ENCODE peak calls at places on chromosome 4, in five cellular contexts. One of them, this sample, is unnamed.

GRCh38 chr4:123624959-123625358 is 228.4 kb downstream of the SPRY1 start:
- DNase-seq in CD8-positive, alpha-beta T cell: no peak
- DNase-seq in breast epithelium: no peak
- DNase-seq in ascending aorta: no peak
- DNase-seq in IMR-90: no peak
- DNase-seq in this sample: no peak

GRCh38 chr4:173346074-173346473 is 11.9 kb upstream of the HMGB2 start:
- DNase-seq in ascending aorta: no peak
- DNase-seq in IMR-90: peak; percentile 47
- DNase-seq in CD8-positive, alpha-beta T cell: no peak
- DNase-seq in breast epithelium: no peak
- DNase-seq in this sample: peak; percentile 13

GRCh38 chr4:21801661-21802355 is 146.8 kb downstream of the KCNIP4 start:
- DNase-seq in breast epithelium: no peak
- DNase-seq in ascending aorta: no peak
- DNase-seq in IMR-90: no peak
- DNase-seq in CD8-positive, alpha-beta T cell: no peak
- DNase-seq in this sample: no peak

GRCh38 chr4:186102931-186103330 is 1.6 kb upstream of the FAM149A start:
- DNase-seq in ascending aorta: no peak
- DNase-seq in IMR-90: no peak
- DNase-seq in CD8-positive, alpha-beta T cell: no peak
- DNase-seq in breast epithelium: no peak
- DNase-seq in this sample: no peak

GRCh38 chr4:8427761-8428287 is 12.7 kb downstream of the ACOX3 start:
- DNase-seq in CD8-positive, alpha-beta T cell: no peak
- DNase-seq in ascending aorta: no peak
- DNase-seq in IMR-90: peak; percentile 33
- DNase-seq in breast epithelium: peak; percentile 66
- DNase-seq in this sample: no peak

GRCh38 chr4:26171953-26172352 is 148.9 kb upstream of the RBPJ start:
- DNase-seq in breast epithelium: no peak
- DNase-seq in ascending aorta: no peak
- DNase-seq in CD8-positive, alpha-beta T cell: no peak
- DNase-seq in IMR-90: peak; percentile 100
- DNase-seq in this sample: no peak

GRCh38 chr4:143711543-143712159 is 11.2 kb upstream of the FREM3 start:
- DNase-seq in ascending aorta: no peak
- DNase-seq in CD8-positive, alpha-beta T cell: no peak
- DNase-seq in IMR-90: no peak
- DNase-seq in breast epithelium: no peak
- DNase-seq in this sample: no peak

GRCh38 chr4:184246426-184246825 is 28.8 kb upstream of the ENPP6 start:
- DNase-seq in ascending aorta: no peak
- DNase-seq in breast epithelium: no peak
- DNase-seq in IMR-90: no peak
- DNase-seq in CD8-positive, alpha-beta T cell: no peak
- DNase-seq in this sample: no peak

GRCh38 chr4:95470622-95471021 is 78.2 kb downstream of the UNC5C start:
- DNase-seq in ascending aorta: no peak
- DNase-seq in breast epithelium: no peak
- DNase-seq in CD8-positive, alpha-beta T cell: no peak
- DNase-seq in IMR-90: no peak
- DNase-seq in this sample: no peak

GRCh38 chr4:84691170-84691691 is 108.3 kb downstream of the CDS1 start:
- DNase-seq in IMR-90: peak; percentile 94
- DNase-seq in CD8-positive, alpha-beta T cell: no peak
- DNase-seq in ascending aorta: no peak
- DNase-seq in breast epithelium: no peak
- DNase-seq in this sample: peak; percentile 96

GRCh38 chr4:27009539-27009938 is 148.9 kb downstream of the STIM2 start:
- DNase-seq in ascending aorta: no peak
- DNase-seq in breast epithelium: no peak
- DNase-seq in CD8-positive, alpha-beta T cell: no peak
- DNase-seq in IMR-90: peak; percentile 84
- DNase-seq in this sample: no peak

GRCh38 chr4:119833611-119834010 is 205.0 kb upstream of the PDE5A start:
- DNase-seq in ascending aorta: peak; percentile 66
- DNase-seq in IMR-90: no peak
- DNase-seq in breast epithelium: no peak
- DNase-seq in CD8-positive, alpha-beta T cell: no peak
- DNase-seq in this sample: no peak

GRCh38 chr4:100984901-100985300 is 362.4 kb downstream of the PPP3CA start:
- DNase-seq in ascending aorta: no peak
- DNase-seq in breast epithelium: no peak
- DNase-seq in CD8-positive, alpha-beta T cell: no peak
- DNase-seq in IMR-90: peak; percentile 66
- DNase-seq in this sample: no peak

GRCh38 chr4:87035881-87036509 is 101.2 kb downstream of the AFF1 start:
- DNase-seq in CD8-positive, alpha-beta T cell: no peak
- DNase-seq in breast epithelium: no peak
- DNase-seq in ascending aorta: no peak
- DNase-seq in IMR-90: no peak
- DNase-seq in this sample: no peak

GRCh38 chr4:22391548-22391947 is 124.3 kb downstream of the ADGRA3 start:
- DNase-seq in ascending aorta: no peak
- DNase-seq in CD8-positive, alpha-beta T cell: no peak
- DNase-seq in IMR-90: peak; percentile 54
- DNase-seq in breast epithelium: no peak
- DNase-seq in this sample: no peak

GRCh38 chr4:168109527-168109926 is 17.2 kb downstream of the ANXA10 start:
- DNase-seq in CD8-positive, alpha-beta T cell: no peak
- DNase-seq in ascending aorta: no peak
- DNase-seq in IMR-90: no peak
- DNase-seq in breast epithelium: no peak
- DNase-seq in this sample: no peak

GRCh38 chr4:107349266-107349665 is 313.2 kb upstream of the DKK2 start:
- DNase-seq in IMR-90: no peak
- DNase-seq in breast epithelium: no peak
- DNase-seq in ascending aorta: no peak
- DNase-seq in CD8-positive, alpha-beta T cell: no peak
- DNase-seq in this sample: no peak

GRCh38 chr4:101393256-101393655 is 45.9 kb upstream of the PPP3CA start:
- DNase-seq in ascending aorta: no peak
- DNase-seq in breast epithelium: no peak
- DNase-seq in CD8-positive, alpha-beta T cell: no peak
- DNase-seq in IMR-90: peak; percentile 65
- DNase-seq in this sample: peak; percentile 72

GRCh38 chr4:19987746-19988145 is 264.0 kb upstream of the SLIT2 start:
- DNase-seq in ascending aorta: no peak
- DNase-seq in CD8-positive, alpha-beta T cell: no peak
- DNase-seq in IMR-90: peak; percentile 75
- DNase-seq in breast epithelium: no peak
- DNase-seq in this sample: peak; percentile 21

GRCh38 chr4:128525387-128525786 is 237.8 kb upstream of the PGRMC2 start:
- DNase-seq in ascending aorta: no peak
- DNase-seq in breast epithelium: no peak
- DNase-seq in CD8-positive, alpha-beta T cell: no peak
- DNase-seq in IMR-90: peak; percentile 49
- DNase-seq in this sample: no peak

GRCh38 chr4:6967846-6968340 is 58.3 kb downstream of the TBC1D14 start:
- DNase-seq in IMR-90: no peak
- DNase-seq in ascending aorta: peak; percentile 50
- DNase-seq in breast epithelium: no peak
- DNase-seq in CD8-positive, alpha-beta T cell: no peak
- DNase-seq in this sample: no peak

GRCh38 chr4:1122501-1122900 is 9.1 kb upstream of the RNF212 start:
- DNase-seq in CD8-positive, alpha-beta T cell: no peak
- DNase-seq in ascending aorta: no peak
- DNase-seq in breast epithelium: no peak
- DNase-seq in IMR-90: no peak
- DNase-seq in this sample: no peak

GRCh38 chr4:163003979-163004378 is 162.7 kb downstream of the NAF1 start:
- DNase-seq in IMR-90: no peak
- DNase-seq in CD8-positive, alpha-beta T cell: no peak
- DNase-seq in ascending aorta: no peak
- DNase-seq in breast epithelium: no peak
- DNase-seq in this sample: no peak

GRCh38 chr4:84826681-84827080 is 139.8 kb downstream of the WDFY3 start:
- DNase-seq in breast epithelium: no peak
- DNase-seq in CD8-positive, alpha-beta T cell: no peak
- DNase-seq in ascending aorta: no peak
- DNase-seq in IMR-90: no peak
- DNase-seq in this sample: no peak

GRCh38 chr4:15769202-15769601 is 8.9 kb upstream of the CD38 start:
- DNase-seq in breast epithelium: no peak
- DNase-seq in ascending aorta: no peak
- DNase-seq in IMR-90: no peak
- DNase-seq in CD8-positive, alpha-beta T cell: no peak
- DNase-seq in this sample: no peak

GRCh38 chr4:180091710-180092109 is 2151.5 kb upstream of the TENM3 start:
- DNase-seq in IMR-90: no peak
- DNase-seq in ascending aorta: no peak
- DNase-seq in breast epithelium: no peak
- DNase-seq in CD8-positive, alpha-beta T cell: no peak
- DNase-seq in this sample: no peak

GRCh38 chr4:99134586-99134985 is 9.5 kb downstream of the ADH4 start:
- DNase-seq in CD8-positive, alpha-beta T cell: no peak
- DNase-seq in IMR-90: no peak
- DNase-seq in ascending aorta: no peak
- DNase-seq in breast epithelium: no peak
- DNase-seq in this sample: no peak

GRCh38 chr4:168960716-168961115 is 49.3 kb downstream of the CBR4 start:
- DNase-seq in CD8-positive, alpha-beta T cell: no peak
- DNase-seq in breast epithelium: no peak
- DNase-seq in ascending aorta: no peak
- DNase-seq in IMR-90: no peak
- DNase-seq in this sample: no peak

GRCh38 chr4:137952116-137952515 is 290.0 kb downstream of the SLC7A11 start:
- DNase-seq in IMR-90: no peak
- DNase-seq in breast epithelium: peak; percentile 33
- DNase-seq in ascending aorta: no peak
- DNase-seq in CD8-positive, alpha-beta T cell: no peak
- DNase-seq in this sample: no peak

GRCh38 chr4:7073526-7074390 is 5.9 kb upstream of the GRPEL1 start:
- DNase-seq in breast epithelium: no peak
- DNase-seq in IMR-90: peak; percentile 42
- DNase-seq in CD8-positive, alpha-beta T cell: no peak
- DNase-seq in ascending aorta: no peak
- DNase-seq in this sample: peak; percentile 63

GRCh38 chr4:103498161-103499070 is 221.4 kb downstream of the TACR3 start:
- DNase-seq in ascending aorta: no peak
- DNase-seq in breast epithelium: no peak
- DNase-seq in IMR-90: peak; percentile 4
- DNase-seq in CD8-positive, alpha-beta T cell: no peak
- DNase-seq in this sample: peak; percentile 74

GRCh38 chr4:138348055-138348454 is 105.9 kb upstream of the SLC7A11 start:
- DNase-seq in breast epithelium: no peak
- DNase-seq in IMR-90: peak; percentile 22
- DNase-seq in CD8-positive, alpha-beta T cell: no peak
- DNase-seq in ascending aorta: no peak
- DNase-seq in this sample: peak; percentile 5

GRCh38 chr4:145709336-145709735 is 29.4 kb downstream of the C4orf51 start:
- DNase-seq in breast epithelium: peak; percentile 79
- DNase-seq in ascending aorta: no peak
- DNase-seq in IMR-90: no peak
- DNase-seq in CD8-positive, alpha-beta T cell: no peak
- DNase-seq in this sample: no peak
- TF ChIP-seq CTCF in breast epithelium: no peak
- TF ChIP-seq CTCF in ascending aorta: no peak
- TF ChIP-seq CTCF in IMR-90: no peak
- TF ChIP-seq CTCF in CD8-positive, alpha-beta T cell: no peak
- TF ChIP-seq CTCF in this sample: no peak

GRCh38 chr4:188032583-188032982 is 37.0 kb downstream of the ZFP42 start:
- DNase-seq in CD8-positive, alpha-beta T cell: no peak
- DNase-seq in ascending aorta: no peak
- DNase-seq in breast epithelium: no peak
- DNase-seq in IMR-90: no peak
- DNase-seq in this sample: no peak
- H3K27ac ChIP-seq in CD8-positive, alpha-beta T cell: no peak overlapping the region
- H3K27ac ChIP-seq in ascending aorta: no peak overlapping the region
- H3K27ac ChIP-seq in breast epithelium: no peak overlapping the region
- H3K27ac ChIP-seq in IMR-90: no peak overlapping the region
- H3K27ac ChIP-seq in this sample: no peak overlapping the region

DNA sequence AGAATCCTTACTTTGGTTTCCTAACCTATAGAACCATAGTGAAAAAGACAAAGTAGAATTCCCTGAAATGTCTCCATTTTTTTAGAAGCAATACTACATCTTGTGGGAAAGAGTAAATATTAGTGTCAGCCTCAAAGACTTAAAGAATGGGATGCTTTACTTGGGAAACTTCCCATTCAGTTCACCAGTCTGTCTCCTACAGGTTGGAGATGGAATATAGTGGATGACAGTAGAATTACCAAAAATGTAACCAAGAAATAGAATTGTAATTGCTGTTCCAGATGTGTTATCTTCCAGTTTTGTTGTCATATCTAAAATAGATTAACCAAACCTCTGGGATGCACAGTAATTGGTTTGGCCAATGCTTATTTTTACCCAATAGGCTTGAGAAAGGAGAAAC is 338.6 kb upstream of the GRID2 start:
- DNase-seq in CD8-positive, alpha-beta T cell: no peak
- DNase-seq in IMR-90: no peak
- DNase-seq in breast epithelium: no peak
- DNase-seq in ascending aorta: no peak
- DNase-seq in this sample: no peak
- TF ChIP-seq CTCF in CD8-positive, alpha-beta T cell: no peak
- TF ChIP-seq CTCF in IMR-90: no peak
- TF ChIP-seq CTCF in breast epithelium: no peak
- TF ChIP-seq CTCF in ascending aorta: no peak
- TF ChIP-seq CTCF in this sample: no peak

GRCh38 chr4:90099795-90100194 is 27.4 kb upstream of the CCSER1 start:
- DNase-seq in IMR-90: no peak
- DNase-seq in CD8-positive, alpha-beta T cell: no peak
- DNase-seq in ascending aorta: no peak
- DNase-seq in breast epithelium: no peak
- DNase-seq in this sample: peak; percentile 29

GRCh38 chr4:90105274-90105673 is 21.9 kb upstream of the CCSER1 start:
- DNase-seq in CD8-positive, alpha-beta T cell: no peak
- DNase-seq in ascending aorta: no peak
- DNase-seq in breast epithelium: no peak
- DNase-seq in IMR-90: no peak
- DNase-seq in this sample: no peak

DNA sequence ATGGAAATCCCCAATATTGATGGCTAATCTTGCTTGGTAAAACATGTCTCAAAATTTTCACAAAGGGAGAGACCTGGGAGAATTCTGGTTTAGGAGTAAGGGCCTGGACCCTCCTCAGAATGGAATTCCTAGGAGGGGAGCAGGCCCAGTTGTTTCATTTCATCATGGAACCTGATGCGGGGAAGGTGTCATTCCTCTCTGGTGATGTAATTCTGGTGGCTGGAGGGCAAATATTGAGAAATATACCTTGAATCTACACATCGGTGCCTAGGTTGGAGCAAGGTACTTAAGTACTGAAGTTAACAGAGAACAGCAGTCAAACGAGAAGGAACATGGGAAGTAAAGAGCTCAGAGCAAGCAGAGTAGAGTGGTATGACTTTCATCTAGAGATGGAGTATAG is 23.2 kb upstream of the CCSER1 start:
- DNase-seq in IMR-90: no peak
- DNase-seq in CD8-positive, alpha-beta T cell: no peak
- DNase-seq in ascending aorta: no peak
- DNase-seq in breast epithelium: no peak
- DNase-seq in this sample: no peak
- H3K27ac ChIP-seq in IMR-90: no peak overlapping the region
- H3K27ac ChIP-seq in CD8-positive, alpha-beta T cell: no peak overlapping the region
- H3K27ac ChIP-seq in ascending aorta: no peak overlapping the region
- H3K27ac ChIP-seq in breast epithelium: no peak overlapping the region
- H3K27ac ChIP-seq in this sample: no peak overlapping the region

GRCh38 chr4:3041192-3042142 is 32.9 kb downstream of the HTT-AS start:
- DNase-seq in breast epithelium: no peak
- DNase-seq in ascending aorta: peak; percentile 79
- DNase-seq in CD8-positive, alpha-beta T cell: peak; percentile 44
- DNase-seq in IMR-90: peak; percentile 48
- DNase-seq in this sample: no peak
- TF ChIP-seq CTCF in breast epithelium: no peak
- TF ChIP-seq CTCF in ascending aorta: no peak
- TF ChIP-seq CTCF in CD8-positive, alpha-beta T cell: no peak
- TF ChIP-seq CTCF in IMR-90: no peak
- TF ChIP-seq CTCF in this sample: no peak

This sample was measured in RWPE1.